ENCODE peak calls at places on chromosomes 6 and 20, in ten cellular contexts. A is pancreas; S is RKO; Q is psoas muscle; T is fibroblast of mammary gland; B is neural progenitor cell; X is left ventricle myocardium superior; R is activated T-helper 9 cell treated with anti-CD3 and anti-CD28 coated beads, Interleukin-2, amount 50 U/mL, for 16 hours; L is foreskin keratinocyte; E is cardiac muscle cell. N is an unnamed sample.

GRCh38 chr20:39269031-39269461 is 306.9 kb downstream of the DHX35 start:
- DNase-seq in A (peak), S (peak), Q (peak), T (peak), B (peak), X (peak), R (peak), L (no peak), E (peak), N (peak)

GRCh38 chr6:158361961-158362634 is 49.8 kb downstream of the TULP4 start:
- DNase-seq in A (no peak), S (no peak), Q (no peak), T (peak), B (no peak), X (no peak), R (no peak), L (no peak), E (peak), N (no peak)

GRCh38 chr6:41750374-41750773 is 3.2 kb upstream of the PGC start:
- DNase-seq in A (no peak), S (no peak), Q (no peak), T (no peak), B (no peak), X (no peak), R (no peak), L (no peak), E (no peak), N (no peak)

GRCh38 chr6:119284861-119285521 is 64.6 kb downstream of the MAN1A1 start:
- DNase-seq in A (no peak), S (peak), Q (no peak), T (no peak), B (peak), X (no peak), R (no peak), L (no peak), E (no peak), N (no peak)

GRCh38 chr6:42257614-42258013 is 40.0 kb upstream of the MRPS10 start:
- DNase-seq in A (no peak), S (no peak), Q (no peak), T (no peak), B (peak), X (no peak), R (no peak), L (no peak), E (no peak), N (no peak)

GRCh38 chr20:17960927-17961599 is 7.5 kb downstream of the SNX5 start:
- DNase-seq in A (no peak), S (no peak), Q (no peak), T (peak), B (no peak), X (peak), R (no peak), L (no peak), E (peak), N (no peak)

GRCh38 chr6:152897807-152898399 is 84.9 kb downstream of the FBXO5 start:
- DNase-seq in A (peak), S (peak), Q (peak), T (peak), B (peak), X (peak), R (peak), L (no peak), E (peak), N (peak)

GRCh38 chr20:3000852-3001523 is 42.4 kb upstream of the GNRH2 start:
- DNase-seq in A (no peak), S (peak), Q (no peak), T (peak), B (peak), X (no peak), R (no peak), L (no peak), E (peak), N (no peak)

GRCh38 chr6:7166410-7167293 is 58.9 kb downstream of the RREB1 start:
- DNase-seq in A (no peak), S (no peak), Q (no peak), T (peak), B (no peak), X (peak), R (no peak), L (no peak), E (peak), N (no peak)

GRCh38 chr20:33276303-33277113 is 6.5 kb upstream of the BPIFB1 start:
- DNase-seq in A (no peak), S (no peak), Q (no peak), T (no peak), B (no peak), X (no peak), R (no peak), L (no peak), E (no peak), N (no peak)

GRCh38 chr6:148523051-148523450 is 180.4 kb downstream of the SASH1 start:
- DNase-seq in A (no peak), S (no peak), Q (no peak), T (peak), B (no peak), X (no peak), R (no peak), L (peak), E (peak), N (no peak)

N was measured in GM20000.